ENCODE peak calls at places on chromosomes 7 and 10, in ten cellular contexts. N is mammary epithelial cell; C is GM23338; T is spleen; S is CD8-positive, alpha-beta T cell; W is left lung; Z is stomach; R is adrenal gland; J is prostate gland; V is heart left ventricle. Q is an unnamed sample. For H3K4me1, the result is how much of the 10 kb centered on the place peaks cover.

GRCh38 chr7:124387056-124387455 is 354.2 kb upstream of the TMEM229A start:
- DNase-seq in J (no peak), Z (no peak), S (no peak), W (no peak), R (no peak), N (no peak), T (no peak), C (no peak), V (no peak), Q (no peak)

GRCh38 chr7:130996205-130996840 is 262.3 kb upstream of the KLF14 start:
- DNase-seq in R (no peak), N (no peak), T (no peak), Z (peak), V (no peak), C (no peak), J (no peak), S (no peak), W (no peak), Q (no peak)

GRCh38 chr7:138970979-138971378 is 10.2 kb downstream of the KIAA1549 start:
- DNase-seq in C (no peak), R (no peak), J (no peak), W (no peak), Z (no peak), S (no peak), N (no peak), T (no peak), V (no peak), Q (no peak)

GRCh38 chr7:151251926-151252835 is 3.7 kb upstream of the SMARCD3 start:
- DNase-seq in V (peak), R (peak), N (peak), J (no peak), C (peak), T (no peak), W (peak), Z (peak), S (no peak), Q (peak)

GRCh38 chr10:49663596-49663995 is 15.9 kb upstream of the C10orf53 start:
- DNase-seq in W (no peak), J (no peak), R (no peak), V (no peak), N (no peak), Z (no peak), T (no peak), C (no peak), S (no peak), Q (no peak)

GRCh38 chr7:99694201-99694911 is 14.6 kb upstream of the CYP3A5 start:
- DNase-seq in N (no peak), S (no peak), V (no peak), R (no peak), C (no peak), Z (no peak), W (no peak), T (no peak), J (no peak), Q (no peak)

GRCh38 chr10:17528296-17528862 is 74.0 kb upstream of the ST8SIA6 start:
- DNase-seq in V (no peak), J (no peak), R (no peak), Z (no peak), S (no peak), W (no peak), N (no peak), C (no peak), T (no peak), Q (no peak)

GRCh38 chr7:45196374-45196773 is 38.8 kb downstream of the RAMP3 start:
- DNase-seq in Z (no peak), J (no peak), T (peak), W (no peak), R (no peak), S (no peak), V (no peak), N (no peak), C (no peak), Q (no peak)

GRCh38 chr7:112211348-112211907 is 4.9 kb downstream of the ZNF277 start:
- DNase-seq in R (no peak), Z (no peak), J (peak), V (no peak), C (no peak), S (no peak), T (no peak), W (no peak), N (no peak), Q (no peak)

GRCh38 chr10:32378371-32379301 is 31.7 kb upstream of the EPC1 start:
- DNase-seq in Z (peak), N (peak), V (peak), C (peak), W (peak), S (peak), T (peak), J (peak), R (peak), Q (peak)

GRCh38 chr10:88870101-88870500 is 9.9 kb upstream of the STAMBPL1 start:
- DNase-seq in W (no peak), S (no peak), R (no peak), C (no peak), Z (no peak), V (no peak), N (no peak), T (no peak), J (no peak), Q (no peak)

GRCh38 chr7:45973725-45974532 is 52.9 kb upstream of the IGFBP3 start:
- DNase-seq in R (no peak), Z (no peak), J (no peak), N (peak), V (no peak), S (no peak), C (no peak), W (no peak), T (no peak), Q (no peak)

GRCh38 chr10:117226813-117227451 is 14.0 kb upstream of the SLC18A2 start:
- DNase-seq in S (no peak), Z (peak), V (no peak), R (peak), J (no peak), T (peak), N (peak), C (peak), W (no peak), Q (no peak)

GRCh38 chr7:50229964-50230363 is 74.6 kb upstream of the IKZF1 start:
- DNase-seq in R (no peak), J (no peak), S (no peak), N (no peak), C (peak), Z (no peak), W (no peak), T (no peak), V (no peak), Q (no peak)

GRCh38 chr7:120703585-120704240 is 154.2 kb downstream of the TSPAN12 start:
- DNase-seq in J (no peak), S (no peak), C (no peak), N (no peak), W (no peak), Z (no peak), T (no peak), R (no peak), V (no peak), Q (no peak)

GRCh38 chr10:73910764-73911552 is at the start of gene PLAU:
- DNase-seq in W (peak), V (peak), C (peak), R (peak), T (peak), J (peak), Z (peak), S (peak), N (peak), Q (no peak)

GRCh38 chr10:116124777-116125176 is 148.2 kb downstream of the GFRA1 start:
- DNase-seq in C (peak), W (no peak), S (no peak), Z (no peak), R (no peak), T (no peak), J (no peak), V (no peak), N (no peak), Q (no peak)

GRCh38 chr10:26555719-26556368 is 117.7 kb downstream of the APBB1IP start:
- DNase-seq in W (no peak), N (peak), C (no peak), S (no peak), R (peak), J (peak), Z (peak), T (no peak), V (peak), Q (no peak)

GRCh38 chr7:121398246-121398645 is 2.1 kb upstream of the FAM3C start:
- DNase-seq in W (no peak), N (no peak), R (peak), Z (peak), C (peak), S (no peak), J (no peak), T (no peak), V (no peak), Q (no peak)

GRCh38 chr10:98321203-98321780 is 53.3 kb upstream of the LOXL4 start:
- DNase-seq in S (no peak), N (no peak), R (no peak), V (no peak), Z (no peak), T (no peak), C (peak), W (no peak), J (no peak), Q (no peak)

GRCh38 chr10:22244001-22244400 is 26.2 kb upstream of the EBLN1 start:
- DNase-seq in W (no peak), V (no peak), J (no peak), Z (no peak), R (no peak), N (no peak), T (no peak), S (no peak), C (peak), Q (no peak)
- TF ChIP-seq CTCF in W (no peak), V (no peak), J (no peak), Z (no peak), R (no peak), N (no peak), T (no peak), S (no peak), C (peak), Q (no peak)

GRCh38 chr7:30364773-30365172 is 80.4 kb downstream of the ZNRF2 start:
- DNase-seq in N (no peak), V (no peak), Z (no peak), C (no peak), W (no peak), J (no peak), S (no peak), R (no peak), T (no peak), Q (no peak)

GRCh38 chr7:30367561-30367960 is 83.2 kb downstream of the ZNRF2 start:
- DNase-seq in R (no peak), T (no peak), Z (no peak), N (no peak), J (no peak), C (no peak), S (no peak), W (no peak), V (no peak), Q (no peak)

GRCh38 chr7:30366606-30367005 is 82.2 kb downstream of the ZNRF2 start:
- DNase-seq in W (no peak), T (no peak), C (no peak), Z (no peak), N (no peak), V (no peak), S (no peak), R (no peak), J (no peak), Q (no peak)

GRCh38 chr7:30365626-30366025 is 81.2 kb downstream of the ZNRF2 start:
- DNase-seq in W (no peak), J (no peak), R (no peak), S (no peak), N (no peak), V (no peak), T (no peak), C (no peak), Z (no peak), Q (no peak)

DNA sequence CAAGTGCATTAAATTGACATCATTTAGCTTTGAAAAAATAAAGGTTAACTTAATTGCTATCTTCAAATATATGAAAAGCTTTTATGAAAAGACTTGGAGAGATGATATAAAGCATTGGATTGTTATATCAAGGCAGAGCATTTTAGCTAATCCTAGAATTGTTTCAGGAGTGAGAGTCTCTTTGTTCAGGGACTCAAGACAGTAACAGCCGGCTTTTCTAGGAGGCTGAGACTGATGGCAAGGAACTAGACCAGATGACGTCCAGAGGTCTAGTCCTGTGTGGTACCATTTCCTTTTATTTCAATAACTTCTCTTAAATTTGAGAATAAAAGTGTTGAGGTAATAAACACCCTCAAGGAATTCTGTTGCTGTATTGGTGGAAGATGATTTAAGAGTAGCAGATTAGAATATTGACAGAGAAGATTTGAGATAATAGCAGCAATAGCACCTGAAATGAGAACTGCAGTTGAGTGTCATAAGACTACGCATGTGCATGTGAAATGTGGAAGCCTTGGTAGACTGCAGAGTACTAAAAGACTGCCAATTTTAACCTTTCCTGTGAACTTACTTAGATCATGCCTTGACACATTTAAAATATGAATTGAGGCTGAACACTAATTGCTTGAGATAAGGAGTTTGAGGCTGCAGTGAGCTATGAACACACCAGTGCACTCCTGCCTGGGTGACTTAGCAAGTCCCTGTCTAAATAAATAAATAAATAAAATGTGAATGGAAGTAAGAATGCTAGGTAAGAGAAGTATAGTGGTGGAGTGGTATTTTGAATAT is 79.6 kb downstream of the ZNRF2 start:
- DNase-seq in J (no peak), W (no peak), T (no peak), C (no peak), Z (no peak), V (no peak), N (no peak), R (no peak), S (no peak), Q (no peak)
- H3K4me1 ChIP-seq in J (under half), W (under half), T (under half), C (under half), Z (under half), V (under half), N (under half), R (under half), S (under half), Q (under half)

GRCh38 chr10:71725998-71726672 is 6.6 kb upstream of the C10orf105 start:
- DNase-seq in N (peak), J (no peak), S (no peak), C (peak), T (no peak), R (peak), W (no peak), Z (no peak), V (no peak), Q (no peak)
- TF ChIP-seq CTCF in N (peak), J (no peak), S (peak), C (peak), T (peak), R (no peak), W (peak), Z (no peak), V (peak), Q (peak)

GRCh38 chr7:140134039-140134438 is 42.7 kb downstream of the KDM7A start:
- DNase-seq in J (no peak), S (no peak), R (no peak), V (no peak), C (no peak), Z (no peak), T (no peak), W (no peak), N (no peak), Q (no peak)
- H3K4me1 ChIP-seq in J (under half), S (under half), R (under half), V (under half), C (under half), Z (under half), T (under half), W (under half), N (under half), Q (under half)

GRCh38 chr7:80288175-80289122 is 153.8 kb downstream of the GNAI1 start:
- DNase-seq in J (no peak), N (no peak), W (no peak), T (no peak), R (no peak), S (no peak), Z (no peak), C (peak), V (no peak), Q (no peak)
- TF ChIP-seq CTCF in J (no peak), N (no peak), W (no peak), T (no peak), R (peak), S (no peak), Z (no peak), C (peak), V (no peak), Q (no peak)

GRCh38 chr7:116704650-116705049 is 32.7 kb downstream of the MET start:
- DNase-seq in S (no peak), T (no peak), Z (no peak), V (no peak), W (no peak), C (no peak), N (no peak), J (no peak), R (no peak), Q (no peak)
- H3K4me1 ChIP-seq in S (under half), T (under half), Z (under half), V (under half), W (under half), C (under half), N (half or more), J (under half), R (under half), Q (half or more)